ENCODE peak calls at places on chromosomes 7 and 10, in five cellular contexts. O is activated T-helper 1 cell treated with anti-CD3 and anti-CD28 coated beads, Interleukin-12 subunit alpha, Interleukin-12 subunit beta, Interleukin-2, Interleukin-4 antibody, amounts not matched to agents 30 ng/mL and 10 ng/mL and 1 ng/mL, durations not matched to agents 14 hours and 24 hours and 36 hours; J is Peyer's patch; U is astrocyte; X is WERI-Rb-1. Z is an unnamed sample.
A peak's percentile ranks its signal among the peaks of the same experiment; 100 is the strongest.

GRCh38 chr7:130292682-130293257 is at the start of gene CPA4:
- DNase-seq in O (no peak), J (no peak), U (peak; percentile 100), X (no peak), Z (no peak)

GRCh38 chr10:71363936-71364335 is 32.8 kb upstream of the CDH23 start:
- DNase-seq in O (no peak), J (no peak), U (no peak), X (no peak), Z (no peak)

GRCh38 chr7:50684011-50684701 is 98.5 kb downstream of the GRB10 start:
- DNase-seq in O (no peak), J (peak; percentile 63), U (no peak), X (no peak), Z (no peak)

GRCh38 chr10:29734980-29735627 is 100.3 kb upstream of the SVIL start:
- DNase-seq in O (peak; percentile 46), J (peak; percentile 68), U (peak; percentile 28), X (peak; percentile 42), Z (peak; percentile 16)

GRCh38 chr7:113087278-113087998 is 811 bp upstream of the GPR85 start:
- DNase-seq in O (no peak), J (no peak), U (peak; percentile 94), X (no peak), Z (no peak)

GRCh38 chr10:49079499-49079898 is 35.8 kb downstream of the VSTM4 start:
- DNase-seq in O (no peak), J (no peak), U (no peak), X (no peak), Z (no peak)

GRCh38 chr7:158955932-158956804 is 99.8 kb downstream of the DYNC2I1 start:
- DNase-seq in O (no peak), J (no peak), U (no peak), X (no peak), Z (no peak)

GRCh38 chr7:135111379-135111778 is 36.5 kb upstream of the TMEM140 start:
- DNase-seq in O (no peak), J (no peak), U (no peak), X (no peak), Z (no peak)

GRCh38 chr7:34844936-34845665 is 187.1 kb downstream of the NPSR1 start:
- DNase-seq in O (no peak), J (no peak), U (no peak), X (no peak), Z (no peak)

GRCh38 chr7:29370531-29371314 is 176.1 kb downstream of the CHN2 start:
- DNase-seq in O (no peak), J (peak; percentile 58), U (peak; percentile 64), X (peak; percentile 24), Z (no peak)

GRCh38 chr10:73159038-73159648 is 8.7 kb downstream of the ECD start:
- DNase-seq in O (peak; percentile 21), J (peak; percentile 81), U (no peak), X (peak; percentile 39), Z (peak; percentile 8)

GRCh38 chr7:88169717-88170320 is 50.0 kb downstream of the SRI start:
- DNase-seq in O (no peak), J (no peak), U (peak; percentile 0), X (no peak), Z (no peak)

GRCh38 chr10:75014516-75015230 is 96.8 kb upstream of the SAMD8 start:
- DNase-seq in O (no peak), J (peak; percentile 59), U (no peak), X (no peak), Z (no peak)

GRCh38 chr7:129774359-129774758 is 162.8 kb downstream of the NRF1 start:
- DNase-seq in O (no peak), J (no peak), U (no peak), X (peak; percentile 84), Z (no peak)

GRCh38 chr7:31091926-31092325 is 39.8 kb downstream of the ADCYAP1R1 start:
- DNase-seq in O (no peak), J (no peak), U (no peak), X (no peak), Z (no peak)

GRCh38 chr7:79096361-79096805 is 357.1 kb downstream of the MAGI2 start:
- DNase-seq in O (no peak), J (no peak), U (peak; percentile 29), X (no peak), Z (no peak)

GRCh38 chr10:77899080-77899477 is 27.5 kb downstream of the DLG5 start:
- DNase-seq in O (no peak), J (peak; percentile 67), U (peak; percentile 46), X (no peak), Z (no peak)

GRCh38 chr7:46058424-46058823 is 137.4 kb upstream of the IGFBP3 start:
- DNase-seq in O (no peak), J (no peak), U (peak; percentile 62), X (no peak), Z (no peak)

GRCh38 chr10:132700168-132701098 is 85.5 kb downstream of the NKX6-2 start:
- DNase-seq in O (no peak), J (peak; percentile 46), U (peak; percentile 33), X (peak; percentile 35), Z (no peak)